ENCODE peak calls at places on chromosomes 13 and 19, in seven cellular contexts. G is ovary, A is MM.1S, U is fibroblast of lung, O is GM12878, Q is fibroblast of mammary gland, H is OCI-LY7. Z is an unnamed sample.

GRCh38 chr13:30479590-30480219 is 14.0 kb upstream of the HMGB1 start:
- DNase-seq in G (no peak), A (no peak), U (no peak), O (no peak), Q (no peak), H (no peak), Z (no peak)

GRCh38 chr19:29771708-29772415 is 39.9 kb upstream of the CCNE1 start:
- DNase-seq in G (peak), A (peak), U (peak), O (no peak), Q (peak), H (peak), Z (no peak)

GRCh38 chr13:74084375-74084902 is 49.8 kb downstream of the KLF12 start:
- DNase-seq in G (no peak), A (no peak), U (no peak), O (no peak), Q (no peak), H (no peak), Z (no peak)

GRCh38 chr13:100646030-100646673 is 28.4 kb downstream of the TMTC4 start:
- DNase-seq in G (no peak), A (no peak), U (peak), O (no peak), Q (peak), H (no peak), Z (no peak)

GRCh38 chr13:77516342-77516789 is 19.1 kb upstream of the SCEL start:
- DNase-seq in G (no peak), A (no peak), U (peak), O (no peak), Q (peak), H (no peak), Z (no peak)

GRCh38 chr19:4597975-4598671 is 38.6 kb upstream of the SEMA6B start:
- DNase-seq in G (no peak), A (peak), U (no peak), O (no peak), Q (no peak), H (peak), Z (no peak)

GRCh38 chr13:46089213-46089612 is 15.6 kb downstream of the CPB2 start:
- DNase-seq in G (no peak), A (no peak), U (no peak), O (no peak), Q (no peak), H (no peak), Z (no peak)

GRCh38 chr19:33662391-33662790 is 40.6 kb downstream of the CHST8 start:
- DNase-seq in G (no peak), A (no peak), U (no peak), O (no peak), Q (no peak), H (no peak), Z (no peak)

GRCh38 chr13:84648069-84648640 is 765.9 kb upstream of the SLITRK1 start:
- DNase-seq in G (no peak), A (no peak), U (peak), O (no peak), Q (peak), H (no peak), Z (no peak)

GRCh38 chr19:42285988-42286348 is 16.0 kb upstream of the PRR19 start:
- DNase-seq in G (no peak), A (no peak), U (no peak), O (no peak), Q (no peak), H (no peak), Z (no peak)

GRCh38 chr19:32289566-32290210 is 55.7 kb upstream of the ZNF507 start:
- DNase-seq in G (no peak), A (no peak), U (no peak), O (no peak), Q (no peak), H (no peak), Z (no peak)

GRCh38 chr19:49544154-49544553 is 16.4 kb downstream of the RCN3 start:
- DNase-seq in G (no peak), A (no peak), U (no peak), O (no peak), Q (no peak), H (no peak), Z (no peak)

GRCh38 chr13:29336356-29336755 is 259.1 kb downstream of the SLC7A1 start:
- DNase-seq in G (no peak), A (no peak), U (no peak), O (no peak), Q (no peak), H (no peak), Z (no peak)

GRCh38 chr13:94494021-94494420 is 14.5 kb upstream of the DCT start:
- DNase-seq in G (no peak), A (no peak), U (no peak), O (no peak), Q (no peak), H (no peak), Z (no peak)

GRCh38 chr13:23681253-23681652 is 111.0 kb downstream of the TNFRSF19 start:
- DNase-seq in G (no peak), A (no peak), U (peak), O (no peak), Q (peak), H (no peak), Z (no peak)

GRCh38 chr19:2575734-2576481 is 100.0 kb downstream of the GADD45B start:
- DNase-seq in G (peak), A (no peak), U (peak), O (no peak), Q (peak), H (no peak), Z (peak)

GRCh38 chr13:70544706-70545105 is 436.5 kb upstream of the KLHL1 start:
- DNase-seq in G (no peak), A (peak), U (no peak), O (no peak), Q (no peak), H (no peak), Z (no peak)

GRCh38 chr13:97003071-97003470 is 8.8 kb upstream of the OXGR1 start:
- DNase-seq in G (no peak), A (no peak), U (no peak), O (no peak), Q (peak), H (no peak), Z (no peak)

GRCh38 chr13:41213316-41213715 is 18.9 kb upstream of the KBTBD7 start:
- DNase-seq in G (no peak), A (no peak), U (no peak), O (no peak), Q (no peak), H (no peak), Z (no peak)

GRCh38 chr13:32851083-32852064 is 164.8 kb upstream of the KL start:
- DNase-seq in G (no peak), A (no peak), U (no peak), O (no peak), Q (no peak), H (no peak), Z (no peak)

GRCh38 chr19:15453091-15453498 is 3.3 kb upstream of the WIZ start:
- DNase-seq in G (no peak), A (no peak), U (no peak), O (no peak), Q (no peak), H (no peak), Z (no peak)

GRCh38 chr13:35191883-35192282 is 249.8 kb downstream of the NBEA start:
- DNase-seq in G (no peak), A (no peak), U (peak), O (no peak), Q (peak), H (no peak), Z (no peak)

GRCh38 chr13:33286143-33286542 is 588 bp upstream of the STARD13 start:
- DNase-seq in G (no peak), A (peak), U (no peak), O (no peak), Q (peak), H (no peak), Z (no peak)

GRCh38 chr13:78743972-78744371 is 85.0 kb upstream of the OBI1 start:
- DNase-seq in G (no peak), A (no peak), U (no peak), O (no peak), Q (no peak), H (no peak), Z (no peak)

GRCh38 chr19:10952809-10953208 is 8.0 kb upstream of the SMARCA4 start:
- DNase-seq in G (no peak), A (no peak), U (no peak), O (no peak), Q (no peak), H (no peak), Z (no peak)

GRCh38 chr19:5035817-5036732 is 67.2 kb downstream of the KDM4B start:
- DNase-seq in G (no peak), A (no peak), U (no peak), O (no peak), Q (no peak), H (no peak), Z (peak)

GRCh38 chr13:92573467-92574057 is 653.0 kb upstream of the GPC6 start:
- DNase-seq in G (no peak), A (peak), U (peak), O (no peak), Q (peak), H (no peak), Z (no peak)

GRCh38 chr13:106507560-106508274 is 27.7 kb downstream of the EFNB2 start:
- DNase-seq in G (no peak), A (no peak), U (peak), O (no peak), Q (peak), H (no peak), Z (no peak)

GRCh38 chr19:50204811-50205675 is 1.6 kb downstream of the MYH14 start:
- DNase-seq in G (peak), A (no peak), U (no peak), O (no peak), Q (no peak), H (no peak), Z (no peak)

GRCh38 chr19:44072543-44073401 is 813 bp downstream of the ZNF284 start:
- DNase-seq in G (no peak), A (no peak), U (no peak), O (no peak), Q (peak), H (no peak), Z (no peak)

GRCh38 chr13:106916329-106916728 is 348.4 kb upstream of the ARGLU1 start:
- DNase-seq in G (no peak), A (no peak), U (peak), O (no peak), Q (peak), H (no peak), Z (no peak)

GRCh38 chr19:51240866-51241265 is 10.0 kb upstream of the SIGLECL1 start:
- DNase-seq in G (no peak), A (no peak), U (no peak), O (no peak), Q (no peak), H (no peak), Z (no peak)

GRCh38 chr13:93752506-93752905 is 525.9 kb downstream of the GPC6 start:
- DNase-seq in G (no peak), A (no peak), U (no peak), O (no peak), Q (peak), H (no peak), Z (no peak)

GRCh38 chr13:37069597-37070103 is 10.2 kb upstream of the SUPT20H start:
- DNase-seq in G (no peak), A (no peak), U (no peak), O (no peak), Q (no peak), H (no peak), Z (no peak)

GRCh38 chr13:37067874-37068273 is 8.4 kb upstream of the SUPT20H start:
- DNase-seq in G (no peak), A (no peak), U (no peak), O (no peak), Q (no peak), H (peak), Z (no peak)

GRCh38 chr13:37070956-37071355 is 11.5 kb upstream of the SUPT20H start:
- DNase-seq in G (no peak), A (no peak), U (no peak), O (no peak), Q (peak), H (no peak), Z (no peak)

GRCh38 chr13:37070145-37070695 is 10.7 kb upstream of the SUPT20H start:
- DNase-seq in G (no peak), A (no peak), U (no peak), O (no peak), Q (no peak), H (no peak), Z (no peak)

DNA sequence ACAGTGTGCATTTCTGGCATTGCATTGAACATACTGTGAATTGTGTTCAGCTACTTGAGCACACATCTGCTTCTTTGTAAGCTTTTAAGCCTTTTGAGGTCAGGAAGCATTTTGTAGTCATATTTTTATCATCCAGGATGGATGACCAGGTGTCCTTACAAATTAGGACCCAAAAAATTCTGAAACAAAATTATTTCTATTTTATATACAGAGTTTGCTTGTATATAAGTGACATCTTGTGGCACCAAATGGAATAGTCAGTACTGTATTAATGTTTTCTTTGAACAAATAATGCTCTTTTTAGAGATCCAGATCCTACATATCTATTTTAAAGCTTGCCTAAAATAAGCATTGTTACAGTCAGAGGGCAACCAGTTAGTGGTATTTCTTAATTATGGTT is 9.5 kb upstream of the SUPT20H start:
- DNase-seq in G (no peak), A (peak), U (peak), O (no peak), Q (peak), H (peak), Z (no peak)
- TF ChIP-seq CTCF in G (no peak), A (peak), U (no peak), O (no peak), Q (peak), H (peak), Z (peak)

DNA sequence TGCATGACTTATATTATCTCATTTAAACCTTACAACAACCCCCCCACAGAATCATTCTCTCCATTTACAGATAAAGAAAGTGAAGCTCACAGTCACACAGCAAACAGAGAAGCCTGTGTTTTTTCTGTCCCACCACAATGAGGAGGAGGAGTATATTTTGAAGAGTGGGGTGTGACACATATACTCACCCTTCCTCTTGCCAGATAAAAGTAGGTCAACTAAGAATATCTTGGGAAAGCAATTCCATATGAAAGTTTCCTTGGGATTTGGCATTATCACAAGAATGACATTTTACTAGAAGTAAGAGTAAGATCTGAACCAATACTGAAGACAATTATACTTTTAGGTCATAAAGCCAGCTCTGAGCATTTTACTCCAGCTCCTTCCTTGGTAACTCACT is 287.5 kb upstream of the HTR2A start:
- DNase-seq in G (no peak), A (no peak), U (no peak), O (no peak), Q (peak), H (no peak), Z (no peak)
- TF ChIP-seq CTCF in G (no peak), A (no peak), U (no peak), O (no peak), Q (no peak), H (no peak), Z (no peak)

GRCh38 chr13:38664920-38665319 is 22.0 kb upstream of the FREM2 start:
- DNase-seq in G (no peak), A (no peak), U (no peak), O (no peak), Q (no peak), H (no peak), Z (no peak)

GRCh38 chr13:38667526-38668094 is 19.3 kb upstream of the FREM2 start:
- DNase-seq in G (no peak), A (no peak), U (no peak), O (no peak), Q (no peak), H (no peak), Z (no peak)

GRCh38 chr13:38669234-38669964 is 17.5 kb upstream of the FREM2 start:
- DNase-seq in G (no peak), A (no peak), U (no peak), O (no peak), Q (no peak), H (no peak), Z (no peak)

GRCh38 chr13:38674208-38674607 is 12.7 kb upstream of the FREM2 start:
- DNase-seq in G (no peak), A (no peak), U (no peak), O (no peak), Q (no peak), H (no peak), Z (no peak)

DNA sequence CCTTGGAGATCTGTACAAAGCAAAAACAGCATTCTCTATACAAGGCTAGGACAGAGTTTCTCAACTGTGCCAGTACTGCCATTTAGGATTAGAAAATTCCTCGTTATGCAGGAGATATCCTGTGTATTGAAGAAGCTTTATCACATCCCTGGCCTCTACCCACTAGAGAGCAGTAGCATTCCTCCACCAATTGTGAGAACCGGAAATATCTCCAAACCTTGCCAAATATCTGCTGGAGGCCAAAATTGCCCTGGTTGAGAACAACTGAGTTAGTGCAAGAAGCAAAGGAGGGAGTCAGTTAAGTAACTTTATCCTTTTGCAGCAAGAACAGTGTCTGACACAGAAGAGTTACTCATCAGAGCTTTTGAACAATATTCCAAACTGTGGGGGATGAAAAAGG is 16.2 kb upstream of the FREM2 start:
- DNase-seq in G (no peak), A (no peak), U (peak), O (no peak), Q (peak), H (no peak), Z (no peak)
- TF ChIP-seq CTCF in G (no peak), A (no peak), U (no peak), O (no peak), Q (peak), H (no peak), Z (peak)

GRCh38 chr13:53198017-53198416 is 169.4 kb downstream of the OLFM4 start:
- DNase-seq in G (no peak), A (no peak), U (no peak), O (no peak), Q (no peak), H (no peak), Z (no peak)
- TF ChIP-seq CTCF in G (no peak), A (no peak), U (no peak), O (no peak), Q (no peak), H (no peak), Z (no peak)

GRCh38 chr19:48393196-48393558 is 291 bp upstream of the GRIN2D start:
- DNase-seq in G (no peak), A (no peak), U (no peak), O (no peak), Q (no peak), H (no peak), Z (no peak)

GRCh38 chr19:48393559-48394330 is at the start of gene GRIN2D:
- DNase-seq in G (no peak), A (no peak), U (peak), O (no peak), Q (no peak), H (peak), Z (no peak)

GRCh38 chr19:48395170-48395455 is 1.6 kb downstream of the GRIN2D start:
- DNase-seq in G (no peak), A (no peak), U (no peak), O (no peak), Q (no peak), H (no peak), Z (no peak)

GRCh38 chr19:48395499-48395898 is 2.0 kb downstream of the GRIN2D start:
- DNase-seq in G (no peak), A (no peak), U (no peak), O (no peak), Q (no peak), H (no peak), Z (no peak)

GRCh38 chr19:48394331-48395169 is 1.1 kb downstream of the GRIN2D start:
- DNase-seq in G (no peak), A (no peak), U (no peak), O (no peak), Q (no peak), H (no peak), Z (no peak)
- TF ChIP-seq CTCF in G (no peak), A (no peak), U (no peak), O (no peak), Q (no peak), H (no peak), Z (no peak)

GRCh38 chr19:47124937-47125668 is 5.5 kb upstream of the SAE1 start:
- DNase-seq in G (no peak), A (peak), U (peak), O (no peak), Q (peak), H (peak), Z (no peak)
- TF ChIP-seq CTCF in G (peak), A (peak), U (peak), O (peak), Q (peak), H (peak), Z (peak)

GRCh38 chr13:43129511-43130130 is 106.2 kb downstream of the DNAJC15 start:
- DNase-seq in G (no peak), A (no peak), U (no peak), O (no peak), Q (no peak), H (no peak), Z (no peak)

GRCh38 chr13:43133792-43134191 is 110.4 kb downstream of the DNAJC15 start:
- DNase-seq in G (no peak), A (no peak), U (no peak), O (no peak), Q (no peak), H (no peak), Z (no peak)

GRCh38 chr13:43132911-43133310 is 109.5 kb downstream of the DNAJC15 start:
- DNase-seq in G (no peak), A (no peak), U (no peak), O (no peak), Q (no peak), H (peak), Z (no peak)

GRCh38 chr13:43134896-43135295 is 111.5 kb downstream of the DNAJC15 start:
- DNase-seq in G (no peak), A (no peak), U (no peak), O (no peak), Q (no peak), H (no peak), Z (no peak)

DNA sequence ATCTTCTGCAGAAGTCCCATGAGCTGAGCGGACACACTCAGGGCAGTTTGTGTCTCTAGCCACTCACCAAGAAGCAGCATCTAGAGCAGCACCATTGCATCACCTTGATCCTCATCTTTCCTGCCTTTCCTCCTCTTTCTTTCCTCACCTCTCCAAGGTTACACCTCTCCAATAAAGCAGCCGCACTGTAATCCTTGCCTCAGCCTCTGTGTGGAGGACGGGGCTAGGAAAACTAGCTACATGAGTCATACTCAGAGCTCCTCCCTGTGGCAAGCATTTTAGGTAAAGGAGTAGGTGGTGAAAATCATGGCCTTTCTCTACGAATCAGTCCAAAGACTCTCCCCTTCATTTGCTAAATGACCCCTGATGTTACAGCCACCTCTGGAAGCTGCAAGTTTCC is 108.8 kb downstream of the DNAJC15 start:
- DNase-seq in G (no peak), A (no peak), U (peak), O (no peak), Q (peak), H (peak), Z (no peak)
- TF ChIP-seq CTCF in G (no peak), A (no peak), U (no peak), O (peak), Q (peak), H (peak), Z (peak)

GRCh38 chr19:45253396-45254027 is 2.4 kb downstream of the MARK4 start:
- DNase-seq in G (no peak), A (no peak), U (no peak), O (no peak), Q (peak), H (no peak), Z (no peak)

GRCh38 chr19:45251452-45252354 is 632 bp downstream of the MARK4 start:
- DNase-seq in G (peak), A (no peak), U (peak), O (no peak), Q (no peak), H (peak), Z (no peak)

GRCh38 chr19:45256836-45257235 is 5.8 kb downstream of the MARK4 start:
- DNase-seq in G (no peak), A (no peak), U (no peak), O (no peak), Q (no peak), H (no peak), Z (no peak)

GRCh38 chr19:45255611-45256157 is 4.6 kb downstream of the MARK4 start:
- DNase-seq in G (no peak), A (no peak), U (no peak), O (no peak), Q (no peak), H (no peak), Z (no peak)

GRCh38 chr19:45254044-45254531 is 3.0 kb downstream of the MARK4 start:
- DNase-seq in G (no peak), A (no peak), U (no peak), O (no peak), Q (no peak), H (no peak), Z (no peak)
- TF ChIP-seq CTCF in G (no peak), A (peak), U (peak), O (no peak), Q (peak), H (peak), Z (peak)